ENCODE peak calls at places on chromosomes 12 and 14, in seven cellular contexts. W is adrenal gland, H is MM.1S, M is NT2/D1, S is upper lobe of right lung, A is endodermal cell, Y is endothelial cell of umbilical vein. R is an unnamed sample.

GRCh38 chr12:66140726-66141125 is 10.2 kb upstream of the LLPH start:
- DNase-seq in W (no peak), H (no peak), M (no peak), S (no peak), A (no peak), Y (no peak), R (no peak)

GRCh38 chr12:77325505-77325904 is 260.1 kb upstream of the E2F7 start:
- DNase-seq in W (no peak), H (no peak), M (no peak), S (peak), A (peak), Y (no peak), R (no peak)

GRCh38 chr12:121467638-121468403 is 67.9 kb downstream of the RNF34 start:
- DNase-seq in W (peak), H (no peak), M (no peak), S (peak), A (peak), Y (peak), R (no peak)

GRCh38 chr12:6620137-6620884 is 13.1 kb upstream of the CHD4 start:
- DNase-seq in W (no peak), H (no peak), M (no peak), S (peak), A (peak), Y (peak), R (no peak)

GRCh38 chr12:114335607-114336006 is 70.3 kb downstream of the TBX5 start:
- DNase-seq in W (no peak), H (no peak), M (no peak), S (no peak), A (peak), Y (no peak), R (no peak)

GRCh38 chr12:116528498-116528897 is 30.7 kb upstream of the MAP1LC3B2 start:
- DNase-seq in W (no peak), H (no peak), M (no peak), S (no peak), A (no peak), Y (no peak), R (no peak)

GRCh38 chr12:119781804-119782203 is 95.3 kb downstream of the CIT start:
- DNase-seq in W (no peak), H (peak), M (no peak), S (no peak), A (no peak), Y (no peak), R (no peak)

GRCh38 chr14:103070971-103071542 is 13.0 kb upstream of the LBHD2 start:
- DNase-seq in W (peak), H (no peak), M (no peak), S (peak), A (no peak), Y (no peak), R (no peak)

GRCh38 chr12:114664661-114665320 is 19.2 kb downstream of the TBX3 start:
- DNase-seq in W (no peak), H (no peak), M (no peak), S (no peak), A (peak), Y (no peak), R (no peak)

GRCh38 chr12:124525455-124525854 is 42.0 kb downstream of the NCOR2 start:
- DNase-seq in W (no peak), H (no peak), M (no peak), S (no peak), A (no peak), Y (no peak), R (no peak)

GRCh38 chr12:117444781-117445180 is 83.4 kb upstream of the NOS1 start:
- DNase-seq in W (no peak), H (no peak), M (no peak), S (no peak), A (no peak), Y (no peak), R (no peak)

GRCh38 chr14:31428011-31428410 is 7.7 kb upstream of the HEATR5A start:
- DNase-seq in W (no peak), H (no peak), M (no peak), S (no peak), A (no peak), Y (no peak), R (no peak)

GRCh38 chr14:84029246-84029645 is 1500.7 kb upstream of the FLRT2 start:
- DNase-seq in W (no peak), H (no peak), M (no peak), S (no peak), A (no peak), Y (peak), R (no peak)

GRCh38 chr12:122835693-122836026 is 403 bp downstream of the HIP1R start:
- DNase-seq in W (no peak), H (peak), M (no peak), S (no peak), A (no peak), Y (no peak), R (no peak)

GRCh38 chr14:68363841-68364711 is 428.8 kb downstream of the ZFP36L1 start:
- DNase-seq in W (peak), H (no peak), M (peak), S (peak), A (peak), Y (peak), R (no peak)

GRCh38 chr12:30999011-30999410 is 72.5 kb downstream of the TSPAN11 start:
- DNase-seq in W (no peak), H (no peak), M (no peak), S (no peak), A (no peak), Y (no peak), R (no peak)

GRCh38 chr14:58738876-58739275 is 101.1 kb downstream of the DACT1 start:
- DNase-seq in W (no peak), H (no peak), M (no peak), S (no peak), A (no peak), Y (no peak), R (no peak)

GRCh38 chr12:12159988-12160387 is 89.2 kb downstream of the BCL2L14 start:
- DNase-seq in W (no peak), H (no peak), M (no peak), S (no peak), A (no peak), Y (peak), R (no peak)

GRCh38 chr12:49794811-49795653 is 33.2 kb downstream of the NCKAP5L start:
- DNase-seq in W (no peak), H (no peak), M (no peak), S (no peak), A (no peak), Y (no peak), R (no peak)

GRCh38 chr14:71675126-71675901 is 256.9 kb upstream of the RGS6 start:
- DNase-seq in W (no peak), H (no peak), M (peak), S (no peak), A (peak), Y (no peak), R (peak)

GRCh38 chr12:54431911-54432814 is 13.1 kb upstream of the ITGA5 start:
- DNase-seq in W (peak), H (no peak), M (no peak), S (no peak), A (peak), Y (peak), R (no peak)

GRCh38 chr14:63922696-63923421 is 70.1 kb downstream of the SYNE2 start:
- DNase-seq in W (no peak), H (peak), M (no peak), S (no peak), A (no peak), Y (no peak), R (no peak)

GRCh38 chr14:52266179-52266578 is 1.3 kb upstream of the PTGDR start:
- DNase-seq in W (peak), H (no peak), M (no peak), S (no peak), A (no peak), Y (no peak), R (no peak)

GRCh38 chr12:87428701-87429277 is 600.4 kb downstream of the C12orf50 start:
- DNase-seq in W (peak), H (no peak), M (no peak), S (no peak), A (no peak), Y (peak), R (no peak)

GRCh38 chr12:77609016-77609415 is 221.7 kb upstream of the NAV3 start:
- DNase-seq in W (no peak), H (peak), M (no peak), S (no peak), A (no peak), Y (no peak), R (no peak)

GRCh38 chr12:92002195-92002649 is 143.4 kb downstream of the BTG1 start:
- DNase-seq in W (no peak), H (no peak), M (no peak), S (no peak), A (no peak), Y (no peak), R (no peak)

GRCh38 chr12:120394483-120395367 is 25.8 kb upstream of the MSI1 start:
- DNase-seq in W (no peak), H (no peak), M (peak), S (peak), A (peak), Y (no peak), R (peak)

GRCh38 chr14:88352299-88353097 is 29.4 kb upstream of the KCNK10 start:
- DNase-seq in W (no peak), H (no peak), M (no peak), S (no peak), A (no peak), Y (no peak), R (no peak)

GRCh38 chr12:108768591-108769500 is 37.5 kb upstream of the CORO1C start:
- DNase-seq in W (peak), H (peak), M (no peak), S (peak), A (peak), Y (no peak), R (no peak)
- H3K4me3 ChIP-seq in W (no peak), H (peak), M (no peak), S (peak), A (peak), Y (no peak), R (peak)

GRCh38 chr12:9784326-9784725 is 23.6 kb upstream of the CD69 start:
- DNase-seq in W (no peak), H (no peak), M (peak), S (no peak), A (no peak), Y (no peak), R (no peak)

GRCh38 chr12:9782547-9783382 is 22.1 kb upstream of the CD69 start:
- DNase-seq in W (no peak), H (no peak), M (peak), S (no peak), A (peak), Y (no peak), R (no peak)

GRCh38 chr12:9786726-9787339 is 26.1 kb upstream of the CD69 start:
- DNase-seq in W (no peak), H (no peak), M (no peak), S (no peak), A (peak), Y (no peak), R (no peak)

GRCh38 chr12:9787340-9787737 is 26.6 kb upstream of the CD69 start:
- DNase-seq in W (no peak), H (no peak), M (no peak), S (no peak), A (no peak), Y (no peak), R (no peak)

GRCh38 chr12:9784816-9785215 is 24.1 kb upstream of the CD69 start:
- DNase-seq in W (no peak), H (no peak), M (no peak), S (no peak), A (no peak), Y (no peak), R (no peak)
- H3K4me3 ChIP-seq in W (no peak), H (no peak), M (no peak), S (no peak), A (no peak), Y (no peak), R (no peak)

DNA sequence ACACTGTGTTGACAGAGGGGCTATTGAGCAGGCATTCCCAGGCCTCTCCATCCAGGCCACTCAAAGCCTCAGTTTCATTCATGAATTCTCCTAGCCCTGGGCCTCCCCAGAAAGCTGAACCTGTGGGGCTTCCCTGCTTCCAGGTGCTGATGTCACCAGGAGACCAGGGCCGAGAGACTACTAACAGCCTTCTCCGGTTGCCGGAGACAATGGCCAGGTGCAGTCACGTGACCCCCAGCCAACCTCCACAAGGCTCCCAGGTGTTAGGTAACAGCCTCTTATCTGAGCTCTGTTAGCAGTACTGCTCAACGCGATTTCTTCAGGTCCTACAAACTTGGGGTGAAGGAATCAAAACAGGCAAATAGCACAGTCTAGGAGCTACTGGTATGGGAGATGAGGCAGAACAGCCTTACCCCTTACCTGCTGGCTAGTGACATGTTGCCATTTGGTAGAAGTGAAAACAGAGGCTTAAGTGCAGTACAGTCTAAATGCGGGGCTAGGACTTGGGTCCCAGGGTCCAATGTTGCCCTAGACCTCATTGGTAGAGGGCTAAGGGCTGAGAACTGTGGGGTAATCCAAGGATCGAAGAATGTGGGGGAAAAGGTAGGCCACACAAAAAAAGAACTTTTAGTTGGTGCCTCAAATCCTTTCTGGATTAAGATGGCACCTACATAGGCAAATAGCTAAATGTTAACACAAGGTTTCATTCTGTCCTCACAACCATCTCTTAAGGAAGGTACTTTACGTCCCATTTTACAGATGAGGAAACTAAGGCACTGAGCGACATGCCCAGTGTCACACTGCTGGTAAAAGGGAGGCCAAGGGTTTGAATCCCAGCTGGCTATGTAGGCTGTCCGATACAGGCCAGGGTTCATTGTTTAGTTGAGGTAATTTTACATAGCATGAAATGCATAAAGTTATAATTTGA is 3.8 kb downstream of the CCDC88C start:
- DNase-seq in W (no peak), H (peak), M (no peak), S (peak), A (peak), Y (no peak), R (peak)
- H3K4me3 ChIP-seq in W (no peak), H (peak), M (no peak), S (no peak), A (no peak), Y (no peak), R (no peak)

DNA sequence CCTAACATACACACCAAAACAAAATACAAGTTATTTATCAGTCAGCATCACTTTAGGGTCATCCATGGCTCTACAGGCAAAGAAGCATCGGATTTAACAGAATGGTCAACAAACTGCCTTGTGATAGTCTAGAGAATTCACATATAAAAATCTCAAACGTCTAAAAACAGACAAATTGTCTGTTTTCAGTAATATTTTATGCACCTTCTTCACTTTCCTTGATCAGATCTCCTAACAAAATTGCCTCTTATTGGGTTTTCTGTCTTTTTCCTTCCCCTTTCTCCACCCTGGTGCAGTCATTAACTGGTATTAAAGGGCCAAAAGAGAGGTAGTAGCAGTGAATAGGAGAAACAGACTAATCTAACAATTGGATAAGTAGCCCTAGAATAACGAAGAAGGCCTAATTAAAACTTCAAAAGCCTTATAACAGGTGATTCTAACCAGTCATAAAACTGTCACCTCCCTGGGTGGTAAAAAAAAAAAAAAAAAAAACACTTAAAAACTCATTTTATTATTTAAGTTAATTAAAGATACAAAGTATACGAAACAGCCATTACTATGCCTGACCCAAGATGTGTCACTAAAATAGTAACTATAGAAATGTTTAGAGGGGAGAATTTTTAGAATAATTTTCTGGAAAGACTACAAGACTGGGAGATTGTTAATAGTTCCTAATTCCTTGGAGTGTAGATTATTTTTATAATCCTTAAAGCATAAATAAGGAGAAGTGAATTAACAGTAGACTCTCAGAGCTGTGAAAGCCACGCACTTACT is 1.5 kb downstream of the KIF21A start:
- DNase-seq in W (no peak), H (no peak), M (no peak), S (no peak), A (no peak), Y (no peak), R (no peak)
- H3K4me3 ChIP-seq in W (no peak), H (peak), M (peak), S (peak), A (peak), Y (no peak), R (no peak)

GRCh38 chr14:50573862-50574261 is 13.9 kb downstream of the ATL1 start:
- DNase-seq in W (no peak), H (no peak), M (no peak), S (no peak), A (no peak), Y (no peak), R (no peak)

GRCh38 chr14:50575769-50576168 is 15.8 kb downstream of the ATL1 start:
- DNase-seq in W (no peak), H (no peak), M (no peak), S (no peak), A (no peak), Y (no peak), R (no peak)

DNA sequence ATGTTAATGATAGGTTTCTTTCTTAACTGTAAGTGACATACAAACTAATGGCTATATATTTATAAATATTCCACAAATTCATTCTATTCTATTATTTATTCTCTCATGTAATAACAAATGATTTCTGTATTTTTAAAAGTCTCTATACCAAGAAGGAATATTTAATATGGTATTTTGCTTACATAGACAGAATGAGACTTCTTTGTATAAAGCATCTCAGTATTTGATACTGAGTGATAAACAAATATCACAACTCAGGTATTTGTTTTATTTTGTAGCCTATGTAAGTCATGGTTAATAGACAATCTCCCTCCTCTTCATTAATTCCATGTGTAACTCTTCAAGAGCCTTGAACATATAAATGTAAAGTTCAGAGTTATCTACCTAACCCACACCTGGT is 18.0 kb downstream of the ATL1 start:
- DNase-seq in W (no peak), H (no peak), M (no peak), S (no peak), A (no peak), Y (no peak), R (no peak)
- H3K4me3 ChIP-seq in W (no peak), H (no peak), M (no peak), S (no peak), A (no peak), Y (no peak), R (no peak)

GRCh38 chr12:10213168-10214130 is 772 bp downstream of the GABARAPL1 start:
- DNase-seq in W (peak), H (peak), M (peak), S (peak), A (peak), Y (peak), R (no peak)

GRCh38 chr12:10215451-10215850 is 2.8 kb downstream of the GABARAPL1 start:
- DNase-seq in W (no peak), H (peak), M (no peak), S (no peak), A (no peak), Y (no peak), R (no peak)

GRCh38 chr12:10212623-10213131 is at the start of gene GABARAPL1:
- DNase-seq in W (peak), H (peak), M (peak), S (peak), A (peak), Y (no peak), R (no peak)

GRCh38 chr12:10214131-10214876 is 1.6 kb downstream of the GABARAPL1 start:
- DNase-seq in W (no peak), H (no peak), M (no peak), S (no peak), A (no peak), Y (peak), R (no peak)

DNA sequence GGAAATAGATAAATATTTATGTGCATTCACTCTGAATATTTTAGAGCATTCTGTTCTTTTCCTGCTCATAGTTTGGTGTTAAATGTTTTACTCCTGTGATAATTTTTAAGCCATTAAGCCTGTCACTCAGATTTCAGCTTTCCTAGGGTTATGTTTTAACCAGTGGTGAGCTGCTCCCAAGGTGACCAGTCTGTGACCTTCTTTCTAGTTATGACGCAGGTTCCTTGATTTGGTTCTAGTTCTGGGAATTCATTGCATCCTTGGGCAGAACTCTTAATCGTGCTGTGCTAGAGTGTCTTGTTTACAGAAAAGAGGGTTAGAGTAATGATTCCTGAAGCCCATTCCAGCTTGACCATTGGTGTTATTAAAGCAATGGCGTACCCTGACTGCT is 2.2 kb downstream of the GABARAPL1 start:
- DNase-seq in W (no peak), H (no peak), M (no peak), S (no peak), A (no peak), Y (no peak), R (no peak)
- H3K4me3 ChIP-seq in W (no peak), H (no peak), M (peak), S (peak), A (peak), Y (peak), R (no peak)

GRCh38 chr12:32446306-32447119 is 47.2 kb downstream of the FGD4 start:
- DNase-seq in W (no peak), H (no peak), M (no peak), S (no peak), A (no peak), Y (peak), R (no peak)
- H3K4me3 ChIP-seq in W (no peak), H (no peak), M (no peak), S (no peak), A (no peak), Y (no peak), R (no peak)

GRCh38 chr14:105025429-105025828 is 4.5 kb upstream of the CDCA4 start:
- DNase-seq in W (no peak), H (no peak), M (no peak), S (no peak), A (no peak), Y (no peak), R (no peak)
- H3K4me3 ChIP-seq in W (no peak), H (no peak), M (no peak), S (no peak), A (no peak), Y (no peak), R (no peak)

R was measured in iPS DF 6.9.